ENCODE peak calls at places on chromosomes 3 and 15, in ten cellular contexts. U, H, C, O, W, V, T, S, P and M are unnamed samples.

GRCh38 chr3:187281191-187281714 is 10.3 kb downstream of the MASP1 start:
- DNase-seq in U (no peak), H (peak; percentile 99), C (no peak), O (no peak), W (peak; percentile 35), V (peak; percentile 93), T (peak; percentile 52), S (no peak), P (peak; percentile 77), M (peak; percentile 18)

GRCh38 chr3:122921791-122922651 is 105.5 kb downstream of the SEMA5B start:
- DNase-seq in U (no peak), H (no peak), C (no peak), O (no peak), W (peak; percentile 76), V (no peak), T (no peak), S (no peak), P (no peak), M (peak; percentile 43)

GRCh38 chr15:45180201-45180600 is 7.6 kb downstream of the SHF start:
- DNase-seq in U (no peak), H (no peak), C (no peak), O (peak; percentile 61), W (no peak), V (no peak), T (no peak), S (no peak), P (no peak), M (no peak)

GRCh38 chr3:180633722-180634121 is 31.8 kb downstream of the TTC14 start:
- DNase-seq in U (no peak), H (no peak), C (no peak), O (no peak), W (peak; percentile 32), V (no peak), T (no peak), S (no peak), P (no peak), M (no peak)

GRCh38 chr3:42013652-42014442 is 51.9 kb upstream of the ULK4 start:
- DNase-seq in U (peak; percentile 5), H (no peak), C (no peak), O (no peak), W (peak; percentile 39), V (no peak), T (no peak), S (peak; percentile 79), P (no peak), M (no peak)

GRCh38 chr3:195075199-195075940 is 195.6 kb downstream of the XXYLT1 start:
- DNase-seq in U (peak; percentile 42), H (peak; percentile 60), C (no peak), O (no peak), W (no peak), V (peak; percentile 59), T (no peak), S (peak; percentile 8), P (peak; percentile 77), M (no peak)

GRCh38 chr3:123318374-123318773 is 116.6 kb downstream of the SEC22A start:
- DNase-seq in U (no peak), H (no peak), C (no peak), O (no peak), W (no peak), V (no peak), T (no peak), S (no peak), P (no peak), M (no peak)

GRCh38 chr15:22799902-22800301 is 13.5 kb downstream of the NIPA1 start:
- DNase-seq in U (no peak), H (no peak), C (no peak), O (no peak), W (no peak), V (no peak), T (no peak), S (no peak), P (no peak), M (no peak)

GRCh38 chr3:111473550-111473949 is 68.4 kb upstream of the CD96 start:
- DNase-seq in U (peak; percentile 33), H (no peak), C (no peak), O (no peak), W (peak; percentile 42), V (no peak), T (no peak), S (no peak), P (no peak), M (no peak)

GRCh38 chr3:187738089-187738399 is 7.2 kb downstream of the BCL6 start:
- DNase-seq in U (no peak), H (no peak), C (no peak), O (no peak), W (no peak), V (no peak), T (no peak), S (no peak), P (no peak), M (no peak)

GRCh38 chr15:96860746-96861145 is 530.2 kb downstream of the NR2F2 start:
- DNase-seq in U (no peak), H (no peak), C (no peak), O (no peak), W (no peak), V (no peak), T (no peak), S (no peak), P (no peak), M (no peak)

GRCh38 chr15:78938608-78939488 is 6.0 kb downstream of the CTSH start:
- DNase-seq in U (no peak), H (no peak), C (no peak), O (no peak), W (no peak), V (no peak), T (no peak), S (no peak), P (no peak), M (no peak)

GRCh38 chr3:101200461-101200860 is 119.9 kb downstream of the IMPG2 start:
- DNase-seq in U (no peak), H (peak; percentile 22), C (no peak), O (no peak), W (no peak), V (no peak), T (no peak), S (no peak), P (no peak), M (no peak)

GRCh38 chr15:66702770-66703539 is 919 bp downstream of the SMAD6 start:
- DNase-seq in U (peak; percentile 38), H (no peak), C (no peak), O (no peak), W (peak; percentile 34), V (no peak), T (no peak), S (peak; percentile 27), P (no peak), M (no peak)
- TF ChIP-seq CTCF in U (no peak), H (no peak), C (no peak), O (no peak), W (no peak), V (no peak), T (no peak), S (no peak), P (no peak), M (no peak)

GRCh38 chr3:46208167-46208704 is at the start of gene CCR1:
- DNase-seq in U (peak; percentile 54), H (peak; percentile 71), C (no peak), O (peak; percentile 46), W (peak; percentile 50), V (peak; percentile 28), T (peak; percentile 21), S (peak; percentile 51), P (no peak), M (peak; percentile 49)
- TF ChIP-seq CTCF in U (peak; percentile 61), H (peak; percentile 90), C (no peak), O (peak; percentile 86), W (peak; percentile 11), V (peak; percentile 59), T (peak; percentile 91), S (peak; percentile 46), P (peak; percentile 67), M (peak; percentile 57)

DNA sequence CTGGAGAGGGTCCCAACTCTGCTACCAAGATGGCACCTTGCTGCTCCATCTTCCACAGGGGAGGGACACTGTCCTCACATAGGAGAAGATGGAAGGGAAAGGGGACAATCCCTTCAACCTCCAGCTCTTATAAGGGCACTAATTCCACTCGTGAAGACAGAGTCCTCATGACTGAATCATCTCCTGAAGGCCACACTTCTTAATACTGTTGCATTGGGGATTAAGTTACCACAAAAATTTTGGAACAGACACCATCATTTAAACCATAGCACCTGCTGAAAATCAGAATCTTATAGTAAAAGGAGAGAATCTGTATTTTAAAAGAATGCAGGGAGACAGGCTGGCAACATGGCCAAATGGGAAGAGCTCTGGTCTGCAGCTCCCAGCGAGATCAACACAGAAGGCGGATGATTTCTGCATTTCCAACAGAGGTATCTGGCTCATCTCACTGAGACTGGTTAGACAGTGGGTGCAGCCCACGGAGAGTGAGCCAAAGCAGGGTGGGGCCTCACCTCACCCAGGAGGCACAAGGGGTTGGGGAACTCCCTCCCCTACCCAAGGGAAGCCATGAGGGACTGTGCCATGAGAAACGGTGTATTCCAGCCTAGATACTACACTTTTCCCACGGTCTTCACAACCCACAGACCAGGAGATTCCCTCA is 69.4 kb upstream of the LIPC start:
- DNase-seq in U (no peak), H (peak; percentile 42), C (no peak), O (no peak), W (no peak), V (no peak), T (no peak), S (no peak), P (no peak), M (peak; percentile 20)
- TF ChIP-seq CTCF in U (no peak), H (no peak), C (no peak), O (no peak), W (no peak), V (no peak), T (no peak), S (no peak), P (no peak), M (no peak)

GRCh38 chr3:16604887-16605602 is at the start of gene DAZL:
- DNase-seq in U (no peak), H (no peak), C (no peak), O (no peak), W (no peak), V (no peak), T (no peak), S (no peak), P (no peak), M (no peak)

GRCh38 chr3:16604433-16604832 is 790 bp downstream of the DAZL start:
- DNase-seq in U (no peak), H (no peak), C (no peak), O (no peak), W (peak; percentile 36), V (no peak), T (no peak), S (no peak), P (no peak), M (no peak)

GRCh38 chr3:16600771-16601538 is 4.3 kb downstream of the DAZL start:
- DNase-seq in U (peak; percentile 77), H (peak; percentile 89), C (peak; percentile 78), O (peak; percentile 37), W (peak; percentile 78), V (peak; percentile 65), T (peak; percentile 75), S (peak; percentile 79), P (peak; percentile 56), M (peak; percentile 88)

GRCh38 chr3:16599694-16600093 is 5.5 kb downstream of the DAZL start:
- DNase-seq in U (peak; percentile 19), H (no peak), C (no peak), O (no peak), W (no peak), V (no peak), T (no peak), S (no peak), P (no peak), M (no peak)

DNA sequence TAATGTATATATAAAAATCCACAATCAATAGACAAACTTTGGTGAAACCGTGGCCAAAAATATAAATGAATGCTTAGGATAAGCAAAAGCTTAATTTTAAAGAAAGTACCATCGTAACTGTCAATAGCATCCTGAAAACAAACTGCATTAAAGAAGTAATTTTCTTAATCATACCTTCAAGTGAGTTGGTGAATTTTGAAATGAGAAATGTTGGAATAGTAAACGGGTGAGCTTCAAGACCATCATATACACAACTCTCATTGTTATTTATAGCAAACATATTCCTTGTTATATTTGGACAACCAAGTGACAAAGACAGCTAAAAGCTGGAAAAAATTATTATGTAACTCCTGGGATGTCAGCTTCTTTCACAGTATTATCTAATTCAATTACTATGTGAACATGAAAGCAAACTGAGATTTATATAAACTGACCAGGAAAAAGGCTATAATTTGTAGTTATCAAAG is 3.7 kb downstream of the DAZL start:
- DNase-seq in U (no peak), H (no peak), C (no peak), O (no peak), W (no peak), V (no peak), T (no peak), S (no peak), P (no peak), M (no peak)
- TF ChIP-seq CTCF in U (no peak), H (no peak), C (no peak), O (no peak), W (no peak), V (no peak), T (no peak), S (no peak), P (no peak), M (no peak)